ENCODE peak calls at places on chromosomes 2 and 18, in five cellular contexts. W is ovary, Q is adrenal gland, U is B cell, M is endothelial cell. V is an unnamed sample.

GRCh38 chr2:217838409-217838831 is 164.4 kb downstream of the TNS1 start:
- DNase-seq in Q (no peak), W (no peak), U (no peak), M (no peak), V (no peak)

GRCh38 chr2:58862234-58862633 is 621.1 kb upstream of the FANCL start:
- DNase-seq in M (no peak), W (no peak), U (no peak), Q (no peak), V (no peak)

GRCh38 chr18:40249390-40250080 is 1705.5 kb upstream of the PIK3C3 start:
- DNase-seq in U (no peak), Q (no peak), W (no peak), M (no peak), V (no peak)

GRCh38 chr2:17610521-17610920 is 70.0 kb downstream of the VSNL1 start:
- DNase-seq in U (no peak), W (no peak), M (no peak), Q (peak), V (no peak)

GRCh38 chr18:42442661-42443060 is 487.6 kb downstream of the PIK3C3 start:
- DNase-seq in Q (no peak), M (no peak), U (no peak), W (no peak), V (no peak)

GRCh38 chr2:12950174-12950573 is 233.4 kb downstream of the TRIB2 start:
- DNase-seq in Q (no peak), W (no peak), U (no peak), M (no peak), V (no peak)

GRCh38 chr2:42886921-42887320 is 94.5 kb upstream of the HAAO start:
- DNase-seq in Q (no peak), W (no peak), U (no peak), M (no peak), V (no peak)

GRCh38 chr18:48785686-48786470 is 164.9 kb downstream of the SMAD7 start:
- DNase-seq in Q (no peak), M (no peak), U (no peak), W (peak), V (no peak)

GRCh38 chr18:50356036-50356945 is 18.6 kb upstream of the SKA1 start:
- DNase-seq in W (no peak), Q (peak), U (peak), M (no peak), V (peak)

GRCh38 chr18:8188196-8188595 is 421.0 kb upstream of the RAB12 start:
- DNase-seq in W (no peak), Q (no peak), U (no peak), M (no peak), V (no peak)

GRCh38 chr2:1494257-1494656 is 81.0 kb downstream of the TPO start:
- DNase-seq in U (no peak), Q (no peak), W (no peak), M (no peak), V (no peak)

GRCh38 chr2:202632682-202633081 is 2.1 kb upstream of the FAM117B start:
- DNase-seq in Q (peak), M (no peak), W (peak), U (no peak), V (no peak)

GRCh38 chr18:49811151-49811938 is 2.0 kb downstream of the ACAA2 start:
- DNase-seq in U (no peak), Q (no peak), M (no peak), W (no peak), V (no peak)

GRCh38 chr2:207674266-207674774 is 37.1 kb upstream of the CCNYL1 start:
- DNase-seq in M (no peak), Q (no peak), W (no peak), U (no peak), V (no peak)

GRCh38 chr2:85181093-85181685 is 48.0 kb downstream of the TCF7L1 start:
- DNase-seq in Q (no peak), U (no peak), W (no peak), M (peak), V (no peak)
- TF ChIP-seq CTCF in Q (no peak), U (no peak), W (no peak), M (no peak), V (no peak)

DNA sequence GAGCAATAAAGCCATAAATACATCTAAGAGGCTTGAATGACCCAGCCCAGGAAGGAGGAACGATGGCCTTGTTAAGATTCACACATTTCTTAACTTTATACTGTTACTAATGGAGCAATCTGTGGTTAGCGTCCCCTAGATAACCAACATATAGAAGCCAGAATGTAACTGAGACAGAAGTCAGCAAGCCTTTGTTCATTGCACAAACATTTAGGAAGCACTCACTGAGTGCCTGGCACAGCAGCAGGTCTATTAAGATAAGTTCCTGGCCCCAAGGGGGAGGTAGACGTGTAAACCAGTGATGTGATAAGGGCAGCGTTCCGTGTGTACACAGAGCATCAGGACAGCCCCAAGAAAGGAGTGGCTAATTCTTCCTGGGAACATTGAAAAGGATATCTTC is 63.6 kb upstream of the ATL2 start:
- DNase-seq in W (no peak), M (no peak), Q (no peak), U (no peak), V (no peak)
- TF ChIP-seq CTCF in W (no peak), M (no peak), Q (no peak), U (no peak), V (no peak)

DNA sequence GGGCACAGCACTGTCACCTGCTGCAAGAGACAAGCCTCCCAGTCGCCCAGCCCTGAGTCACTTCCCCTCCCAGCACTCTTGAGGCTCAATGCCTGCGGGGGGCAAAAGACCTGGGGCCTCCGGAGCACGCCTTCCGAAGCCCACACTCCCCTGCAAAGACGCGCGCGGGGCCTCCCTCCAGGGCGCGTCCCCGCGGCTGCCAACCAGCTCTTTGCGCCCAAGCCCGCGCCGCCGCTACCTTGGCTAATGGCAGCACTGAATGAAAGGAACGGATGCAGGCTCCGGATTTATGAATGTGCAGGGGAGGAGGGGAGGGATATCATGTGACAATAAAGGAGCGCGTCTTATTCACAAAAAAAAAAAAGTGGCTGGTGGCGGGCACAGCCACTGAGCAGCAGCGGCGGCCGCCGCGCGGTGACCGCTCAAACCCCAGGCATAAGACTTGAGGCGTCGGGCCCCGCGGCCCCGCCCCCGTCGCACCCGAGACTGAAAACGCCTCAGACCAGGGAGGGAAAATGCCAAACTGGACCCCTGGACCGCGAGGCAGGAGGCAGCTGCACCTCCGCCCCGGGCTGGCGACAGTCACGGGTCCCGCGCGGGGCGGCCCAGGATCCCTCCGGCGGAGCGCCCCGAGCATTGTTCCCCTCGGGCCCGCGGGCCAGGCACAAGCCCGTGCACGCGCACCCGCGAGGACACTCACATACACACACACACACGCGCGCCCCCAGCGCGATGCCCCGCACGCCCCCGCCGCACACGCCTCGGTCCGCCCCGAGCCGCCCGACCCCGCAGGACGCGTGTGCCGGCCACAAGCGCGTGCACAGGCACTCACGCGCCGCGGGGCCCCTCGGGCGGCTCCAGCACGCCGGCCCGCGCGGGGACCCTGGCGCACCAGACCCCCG is 1.6 kb downstream of the SPRED2 start:
- DNase-seq in Q (peak), W (peak), U (peak), M (peak), V (peak)
- TF ChIP-seq CTCF in Q (no peak), W (no peak), U (no peak), M (no peak), V (no peak)

DNA sequence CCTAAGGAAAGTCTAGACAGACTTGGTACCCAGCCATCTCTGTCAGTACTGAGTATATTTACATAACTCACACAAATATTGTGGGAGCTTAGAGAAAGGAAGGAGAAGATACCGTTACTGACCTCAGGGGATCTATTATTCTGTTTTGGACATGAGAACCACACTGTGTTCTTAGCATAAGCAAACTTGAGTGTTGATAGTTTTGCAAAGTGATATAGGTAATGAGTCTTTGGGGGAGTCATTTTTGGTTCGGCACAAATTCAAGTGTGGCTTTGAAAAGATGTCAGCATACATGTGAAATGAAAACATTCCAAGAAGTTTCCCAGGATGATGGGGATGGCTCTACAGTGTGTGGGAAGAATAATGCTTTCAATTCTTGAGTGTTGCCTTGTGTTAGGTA is 24.1 kb downstream of the SMARCAL1 start:
- DNase-seq in Q (no peak), M (no peak), W (no peak), U (no peak), V (no peak)
- TF ChIP-seq CTCF in Q (no peak), M (no peak), W (no peak), U (no peak), V (no peak)

V was measured in activated CD8-positive, alpha-beta T cell treated with anti-CD3 and anti-CD28 coated beads for 36 hours.